ENCODE peak calls at places on chromosomes 16 and 17, in nine cellular contexts. T is mammary epithelial cell, G is SJSA1, O is body of pancreas, Z is adipocyte, A is neural progenitor cell, V is mucosa of descending colon, L is right atrium auricular region, N is heart right ventricle. D is an unnamed sample. For H3K4me1, the result is how much of the 10 kb centered on the place peaks cover.

GRCh38 chr17:81307636-81308035 is 12.5 kb upstream of the SLC38A10 start:
- DNase-seq in T (no peak), G (no peak), O (no peak), Z (no peak), A (no peak), V (no peak), L (no peak), N (no peak), D (no peak)

GRCh38 chr17:19302791-19303233 is 59.7 kb downstream of the B9D1 start:
- DNase-seq in T (no peak), G (no peak), O (no peak), Z (no peak), A (no peak), V (no peak), L (no peak), N (no peak), D (peak)

GRCh38 chr17:40820228-40820838 is 2.1 kb downstream of the KRT10 start:
- DNase-seq in T (no peak), G (no peak), O (no peak), Z (no peak), A (no peak), V (no peak), L (no peak), N (no peak), D (no peak)

GRCh38 chr16:9965079-9965478 is 217.1 kb downstream of the GRIN2A start:
- DNase-seq in T (no peak), G (no peak), O (no peak), Z (no peak), A (no peak), V (no peak), L (no peak), N (no peak), D (no peak)

GRCh38 chr17:53627511-53627910 is 195.2 kb upstream of the KIF2B start:
- DNase-seq in T (peak), G (peak), O (no peak), Z (peak), A (no peak), V (no peak), L (no peak), N (no peak), D (no peak)

GRCh38 chr16:72291531-72291981 is 119.6 kb upstream of the PMFBP1 start:
- DNase-seq in T (peak), G (peak), O (no peak), Z (peak), A (no peak), V (no peak), L (no peak), N (no peak), D (no peak)

GRCh38 chr17:65163990-65164495 is 26.9 kb downstream of the RGS9 start:
- DNase-seq in T (peak), G (no peak), O (peak), Z (peak), A (no peak), V (no peak), L (no peak), N (no peak), D (no peak)

GRCh38 chr17:30554839-30555751 is 77.9 kb downstream of the GOSR1 start:
- DNase-seq in T (no peak), G (peak), O (no peak), Z (no peak), A (peak), V (peak), L (peak), N (no peak), D (peak)

GRCh38 chr16:29900102-29900887 is at the start of gene ASPHD1:
- DNase-seq in T (peak), G (peak), O (peak), Z (peak), A (peak), V (no peak), L (no peak), N (no peak), D (peak)

GRCh38 chr17:19508327-19508867 is 25.3 kb upstream of the SLC47A1 start:
- DNase-seq in T (no peak), G (no peak), O (peak), Z (no peak), A (peak), V (peak), L (no peak), N (peak), D (no peak)

GRCh38 chr16:68356249-68356918 is 45.6 kb downstream of the PRMT7 start:
- DNase-seq in T (no peak), G (no peak), O (peak), Z (no peak), A (no peak), V (peak), L (no peak), N (no peak), D (peak)

GRCh38 chr17:42233148-42233547 is 38.9 kb upstream of the GHDC start:
- DNase-seq in T (peak), G (no peak), O (no peak), Z (peak), A (no peak), V (no peak), L (no peak), N (no peak), D (no peak)

GRCh38 chr17:74241434-74241833 is 28.1 kb downstream of the TTYH2 start:
- DNase-seq in T (no peak), G (no peak), O (peak), Z (no peak), A (no peak), V (no peak), L (no peak), N (peak), D (no peak)

GRCh38 chr17:42342242-42343008 is 45.8 kb downstream of the STAT3 start:
- DNase-seq in T (no peak), G (no peak), O (no peak), Z (peak), A (no peak), V (no peak), L (no peak), N (no peak), D (peak)

GRCh38 chr17:74987418-74987908 is at the start of gene CDR2L:
- DNase-seq in T (peak), G (peak), O (peak), Z (peak), A (peak), V (peak), L (peak), N (peak), D (peak)

GRCh38 chr16:54422569-54422978 is 136.0 kb upstream of the IRX3 start:
- DNase-seq in T (peak), G (no peak), O (no peak), Z (no peak), A (no peak), V (no peak), L (no peak), N (no peak), D (no peak)

GRCh38 chr17:81831957-81832607 is 1.0 kb downstream of the MCRIP1 start:
- DNase-seq in T (peak), G (peak), O (peak), Z (peak), A (no peak), V (no peak), L (no peak), N (no peak), D (no peak)

GRCh38 chr17:20896153-20896649 is 146.6 kb downstream of the USP22 start:
- DNase-seq in T (peak), G (no peak), O (peak), Z (no peak), A (no peak), V (peak), L (no peak), N (peak), D (no peak)

GRCh38 chr17:32281011-32281451 is 15.4 kb downstream of the RHBDL3 start:
- DNase-seq in T (no peak), G (no peak), O (peak), Z (no peak), A (peak), V (no peak), L (no peak), N (peak), D (peak)

GRCh38 chr16:51569204-51569911 is 418.3 kb upstream of the SALL1 start:
- DNase-seq in T (peak), G (no peak), O (peak), Z (peak), A (no peak), V (no peak), L (no peak), N (no peak), D (no peak)

GRCh38 chr16:71954699-71955195 is 45.5 kb downstream of the PKD1L3 start:
- DNase-seq in T (peak), G (no peak), O (no peak), Z (no peak), A (no peak), V (no peak), L (no peak), N (no peak), D (no peak)

GRCh38 chr17:39001703-39002637 is 34.8 kb upstream of the FBXO47 start:
- DNase-seq in T (peak), G (no peak), O (peak), Z (peak), A (no peak), V (peak), L (peak), N (peak), D (peak)

GRCh38 chr17:9427460-9428315 is 147.9 kb downstream of the STX8 start:
- DNase-seq in T (peak), G (no peak), O (no peak), Z (peak), A (no peak), V (no peak), L (no peak), N (no peak), D (peak)

GRCh38 chr17:71899317-71899716 is 221.5 kb upstream of the SOX9 start:
- DNase-seq in T (peak), G (no peak), O (no peak), Z (no peak), A (no peak), V (no peak), L (no peak), N (no peak), D (no peak)

GRCh38 chr16:57997528-57998265 is 2.8 kb downstream of the ZNF319 start:
- DNase-seq in T (no peak), G (no peak), O (no peak), Z (no peak), A (no peak), V (no peak), L (no peak), N (no peak), D (no peak)
- H3K4me1 ChIP-seq in T (under half), G (half or more), O (under half), Z (under half), A (under half), V (under half), L (under half), N (under half), D (under half)

GRCh38 chr17:1464186-1464585 is 8.2 kb upstream of the CRK start:
- DNase-seq in T (no peak), G (no peak), O (no peak), Z (no peak), A (no peak), V (no peak), L (no peak), N (no peak), D (no peak)

GRCh38 chr17:1467258-1467657 is 11.2 kb upstream of the CRK start:
- DNase-seq in T (no peak), G (no peak), O (no peak), Z (no peak), A (no peak), V (peak), L (no peak), N (no peak), D (no peak)

GRCh38 chr17:1461193-1461944 is 5.3 kb upstream of the CRK start:
- DNase-seq in T (no peak), G (no peak), O (peak), Z (no peak), A (no peak), V (no peak), L (no peak), N (no peak), D (no peak)

GRCh38 chr17:1460233-1460632 is 4.2 kb upstream of the CRK start:
- DNase-seq in T (peak), G (no peak), O (peak), Z (no peak), A (no peak), V (peak), L (peak), N (peak), D (no peak)

GRCh38 chr17:1462164-1463112 is 6.4 kb upstream of the CRK start:
- DNase-seq in T (no peak), G (no peak), O (peak), Z (no peak), A (no peak), V (no peak), L (no peak), N (no peak), D (no peak)
- H3K4me3 ChIP-seq in T (no peak), G (no peak), O (no peak), Z (no peak), A (no peak), V (no peak), L (no peak), N (no peak), D (no peak)

GRCh38 chr16:82744958-82745357 is 118.2 kb downstream of the CDH13 start:
- DNase-seq in T (no peak), G (no peak), O (no peak), Z (no peak), A (no peak), V (no peak), L (no peak), N (no peak), D (no peak)
- H3K4me1 ChIP-seq in T (under half), G (under half), O (under half), Z (under half), A (under half), V (under half), L (under half), N (under half), D (under half)

GRCh38 chr17:78862073-78863023 is 21.7 kb upstream of the USP36 start:
- DNase-seq in T (peak), G (peak), O (peak), Z (peak), A (no peak), V (peak), L (peak), N (peak), D (peak)
- H3K4me3 ChIP-seq in T (no peak), G (peak), O (no peak), Z (peak), A (no peak), V (no peak), L (no peak), N (no peak), D (no peak)

DNA sequence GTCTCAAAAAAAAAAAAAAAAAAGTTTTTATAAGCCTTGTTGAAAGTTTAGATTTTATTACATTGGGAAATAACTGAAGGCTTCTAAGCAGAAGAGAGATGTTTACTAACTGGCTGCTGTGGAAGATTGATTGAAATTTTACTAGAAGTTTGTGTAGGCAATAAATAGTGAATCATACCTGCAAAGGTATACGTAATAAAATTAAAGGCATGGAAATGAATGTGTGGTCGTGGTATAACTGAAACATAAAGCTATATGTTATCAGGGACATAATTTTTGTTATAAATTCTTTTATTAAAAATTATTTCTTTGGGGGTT is 8.7 kb downstream of the LUC7L3 start:
- DNase-seq in T (no peak), G (no peak), O (no peak), Z (no peak), A (no peak), V (no peak), L (no peak), N (no peak), D (no peak)
- H3K4me1 ChIP-seq in T (under half), G (under half), O (half or more), Z (under half), A (under half), V (half or more), L (half or more), N (half or more), D (under half)

DNA sequence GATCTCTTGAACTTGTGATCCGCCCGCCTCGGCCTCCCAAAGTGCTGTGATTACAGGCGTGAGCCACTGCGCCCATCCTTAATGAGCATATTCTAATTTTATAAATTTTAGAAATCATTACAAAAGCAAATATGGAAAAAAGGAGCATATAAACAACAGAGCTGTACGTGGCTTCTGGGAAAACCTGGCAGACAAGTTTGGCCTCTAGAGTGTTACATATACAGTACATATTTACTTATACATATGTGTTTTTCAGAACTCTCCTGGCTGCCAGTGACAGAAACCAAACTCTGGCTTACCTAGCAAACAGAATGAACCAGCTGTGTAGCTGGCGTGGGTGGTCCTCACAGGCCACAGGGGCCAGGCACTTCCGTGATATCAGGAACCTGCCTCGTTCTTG is 10.1 kb downstream of the DRC3 start:
- DNase-seq in T (no peak), G (no peak), O (no peak), Z (no peak), A (no peak), V (no peak), L (no peak), N (no peak), D (peak)
- H3K4me3 ChIP-seq in T (no peak), G (no peak), O (no peak), Z (no peak), A (no peak), V (no peak), L (no peak), N (no peak), D (no peak)

GRCh38 chr17:50106393-50107131 is 11.4 kb downstream of the PDK2 start:
- DNase-seq in T (no peak), G (no peak), O (no peak), Z (no peak), A (no peak), V (no peak), L (no peak), N (no peak), D (no peak)

GRCh38 chr17:50107790-50108414 is 12.8 kb downstream of the PDK2 start:
- DNase-seq in T (peak), G (no peak), O (no peak), Z (peak), A (no peak), V (no peak), L (no peak), N (no peak), D (no peak)

GRCh38 chr17:50109785-50110184 is 14.6 kb downstream of the PDK2 start:
- DNase-seq in T (no peak), G (no peak), O (no peak), Z (no peak), A (no peak), V (no peak), L (no peak), N (no peak), D (no peak)

GRCh38 chr17:50109207-50109606 is 14.1 kb downstream of the PDK2 start:
- DNase-seq in T (no peak), G (no peak), O (no peak), Z (no peak), A (no peak), V (no peak), L (no peak), N (no peak), D (no peak)

GRCh38 chr17:50108556-50108955 is 13.4 kb downstream of the PDK2 start:
- DNase-seq in T (no peak), G (no peak), O (no peak), Z (no peak), A (no peak), V (no peak), L (no peak), N (no peak), D (no peak)
- H3K4me1 ChIP-seq in T (under half), G (under half), O (under half), Z (under half), A (under half), V (under half), L (under half), N (under half), D (under half)